ENCODE peak calls at places on chromosomes 3 and 15, in nine cellular contexts. One of them, this sample, is unnamed.

GRCh38 chr3:61417352-61417751 is 144.0 kb upstream of the PTPRG start:
- DNase-seq in T1000: peak
- DNase-seq in stimulated activated CD8-positive, alpha-beta memory T cell treated with anti-CD3 and anti-CD28 coated beads, Interleukin-12 subunit alpha, Interleukin-12 subunit beta, amount 100 ng/mL, for 4 hours: no peak
- DNase-seq in activated CD4-positive, CD25-positive, alpha-beta regulatory T cell treated with anti-CD3 and anti-CD28 coated beads, Interleukin-2, amount 50 U/mL, for 72 hours: no peak
- DNase-seq in T47D: no peak
- DNase-seq in heart left ventricle: no peak
- DNase-seq in COR-L47: no peak
- DNase-seq in frontal cortex: no peak
- DNase-seq in skeletal muscle cell: peak
- DNase-seq in this sample: no peak

GRCh38 chr3:63635186-63635585 is 17.3 kb upstream of the SNTN start:
- DNase-seq in heart left ventricle: no peak
- DNase-seq in T1000: no peak
- DNase-seq in stimulated activated CD8-positive, alpha-beta memory T cell treated with anti-CD3 and anti-CD28 coated beads, Interleukin-12 subunit alpha, Interleukin-12 subunit beta, amount 100 ng/mL, for 4 hours: no peak
- DNase-seq in skeletal muscle cell: no peak
- DNase-seq in T47D: no peak
- DNase-seq in activated CD4-positive, CD25-positive, alpha-beta regulatory T cell treated with anti-CD3 and anti-CD28 coated beads, Interleukin-2, amount 50 U/mL, for 72 hours: no peak
- DNase-seq in COR-L47: no peak
- DNase-seq in frontal cortex: no peak
- DNase-seq in this sample: no peak

GRCh38 chr3:177758131-177758530 is 560.8 kb upstream of the TBL1XR1 start:
- DNase-seq in skeletal muscle cell: no peak
- DNase-seq in activated CD4-positive, CD25-positive, alpha-beta regulatory T cell treated with anti-CD3 and anti-CD28 coated beads, Interleukin-2, amount 50 U/mL, for 72 hours: no peak
- DNase-seq in stimulated activated CD8-positive, alpha-beta memory T cell treated with anti-CD3 and anti-CD28 coated beads, Interleukin-12 subunit alpha, Interleukin-12 subunit beta, amount 100 ng/mL, for 4 hours: no peak
- DNase-seq in T1000: no peak
- DNase-seq in heart left ventricle: no peak
- DNase-seq in frontal cortex: no peak
- DNase-seq in T47D: no peak
- DNase-seq in COR-L47: no peak
- DNase-seq in this sample: no peak

GRCh38 chr15:52787123-52787503 is 3.0 kb downstream of the ONECUT1 start:
- DNase-seq in heart left ventricle: no peak
- DNase-seq in activated CD4-positive, CD25-positive, alpha-beta regulatory T cell treated with anti-CD3 and anti-CD28 coated beads, Interleukin-2, amount 50 U/mL, for 72 hours: no peak
- DNase-seq in T47D: no peak
- DNase-seq in T1000: no peak
- DNase-seq in frontal cortex: no peak
- DNase-seq in stimulated activated CD8-positive, alpha-beta memory T cell treated with anti-CD3 and anti-CD28 coated beads, Interleukin-12 subunit alpha, Interleukin-12 subunit beta, amount 100 ng/mL, for 4 hours: no peak
- DNase-seq in skeletal muscle cell: no peak
- DNase-seq in COR-L47: no peak
- DNase-seq in this sample: no peak

GRCh38 chr15:78093242-78094020 is 1.1 kb downstream of the SH2D7 start:
- DNase-seq in heart left ventricle: peak
- DNase-seq in T1000: no peak
- DNase-seq in activated CD4-positive, CD25-positive, alpha-beta regulatory T cell treated with anti-CD3 and anti-CD28 coated beads, Interleukin-2, amount 50 U/mL, for 72 hours: no peak
- DNase-seq in skeletal muscle cell: peak
- DNase-seq in COR-L47: no peak
- DNase-seq in frontal cortex: no peak
- DNase-seq in stimulated activated CD8-positive, alpha-beta memory T cell treated with anti-CD3 and anti-CD28 coated beads, Interleukin-12 subunit alpha, Interleukin-12 subunit beta, amount 100 ng/mL, for 4 hours: no peak
- DNase-seq in T47D: no peak
- DNase-seq in this sample: no peak

GRCh38 chr15:22227961-22228762 is 147.8 kb downstream of the OR4M2 start:
- DNase-seq in heart left ventricle: no peak
- DNase-seq in stimulated activated CD8-positive, alpha-beta memory T cell treated with anti-CD3 and anti-CD28 coated beads, Interleukin-12 subunit alpha, Interleukin-12 subunit beta, amount 100 ng/mL, for 4 hours: no peak
- DNase-seq in activated CD4-positive, CD25-positive, alpha-beta regulatory T cell treated with anti-CD3 and anti-CD28 coated beads, Interleukin-2, amount 50 U/mL, for 72 hours: peak
- DNase-seq in frontal cortex: no peak
- DNase-seq in T1000: no peak
- DNase-seq in COR-L47: no peak
- DNase-seq in T47D: no peak
- DNase-seq in skeletal muscle cell: no peak
- DNase-seq in this sample: no peak

GRCh38 chr3:70120360-70120966 is 120.9 kb downstream of the SAMMSON start:
- DNase-seq in heart left ventricle: peak
- DNase-seq in T47D: peak
- DNase-seq in COR-L47: peak
- DNase-seq in frontal cortex: no peak
- DNase-seq in stimulated activated CD8-positive, alpha-beta memory T cell treated with anti-CD3 and anti-CD28 coated beads, Interleukin-12 subunit alpha, Interleukin-12 subunit beta, amount 100 ng/mL, for 4 hours: no peak
- DNase-seq in skeletal muscle cell: no peak
- DNase-seq in activated CD4-positive, CD25-positive, alpha-beta regulatory T cell treated with anti-CD3 and anti-CD28 coated beads, Interleukin-2, amount 50 U/mL, for 72 hours: peak
- DNase-seq in T1000: no peak
- DNase-seq in this sample: peak

GRCh38 chr3:16140116-16140893 is 34.2 kb upstream of the GALNT15 start:
- DNase-seq in stimulated activated CD8-positive, alpha-beta memory T cell treated with anti-CD3 and anti-CD28 coated beads, Interleukin-12 subunit alpha, Interleukin-12 subunit beta, amount 100 ng/mL, for 4 hours: no peak
- DNase-seq in T1000: no peak
- DNase-seq in COR-L47: no peak
- DNase-seq in frontal cortex: no peak
- DNase-seq in heart left ventricle: peak
- DNase-seq in T47D: no peak
- DNase-seq in activated CD4-positive, CD25-positive, alpha-beta regulatory T cell treated with anti-CD3 and anti-CD28 coated beads, Interleukin-2, amount 50 U/mL, for 72 hours: no peak
- DNase-seq in skeletal muscle cell: peak
- DNase-seq in this sample: no peak

GRCh38 chr3:129628169-129628522 is 21.7 kb upstream of the PLXND1 start:
- DNase-seq in heart left ventricle: peak
- DNase-seq in stimulated activated CD8-positive, alpha-beta memory T cell treated with anti-CD3 and anti-CD28 coated beads, Interleukin-12 subunit alpha, Interleukin-12 subunit beta, amount 100 ng/mL, for 4 hours: no peak
- DNase-seq in COR-L47: no peak
- DNase-seq in T47D: no peak
- DNase-seq in skeletal muscle cell: peak
- DNase-seq in frontal cortex: no peak
- DNase-seq in activated CD4-positive, CD25-positive, alpha-beta regulatory T cell treated with anti-CD3 and anti-CD28 coated beads, Interleukin-2, amount 50 U/mL, for 72 hours: no peak
- DNase-seq in T1000: no peak
- DNase-seq in this sample: no peak

GRCh38 chr3:149417727-149418126 is 40.3 kb upstream of the TM4SF1 start:
- DNase-seq in skeletal muscle cell: no peak
- DNase-seq in T47D: no peak
- DNase-seq in activated CD4-positive, CD25-positive, alpha-beta regulatory T cell treated with anti-CD3 and anti-CD28 coated beads, Interleukin-2, amount 50 U/mL, for 72 hours: no peak
- DNase-seq in heart left ventricle: no peak
- DNase-seq in stimulated activated CD8-positive, alpha-beta memory T cell treated with anti-CD3 and anti-CD28 coated beads, Interleukin-12 subunit alpha, Interleukin-12 subunit beta, amount 100 ng/mL, for 4 hours: no peak
- DNase-seq in COR-L47: no peak
- DNase-seq in T1000: no peak
- DNase-seq in frontal cortex: no peak
- DNase-seq in this sample: no peak

GRCh38 chr15:88794001-88794400 is 9.2 kb upstream of the ACAN start:
- DNase-seq in T1000: no peak
- DNase-seq in activated CD4-positive, CD25-positive, alpha-beta regulatory T cell treated with anti-CD3 and anti-CD28 coated beads, Interleukin-2, amount 50 U/mL, for 72 hours: no peak
- DNase-seq in frontal cortex: no peak
- DNase-seq in skeletal muscle cell: no peak
- DNase-seq in stimulated activated CD8-positive, alpha-beta memory T cell treated with anti-CD3 and anti-CD28 coated beads, Interleukin-12 subunit alpha, Interleukin-12 subunit beta, amount 100 ng/mL, for 4 hours: no peak
- DNase-seq in heart left ventricle: no peak
- DNase-seq in T47D: no peak
- DNase-seq in COR-L47: no peak
- DNase-seq in this sample: no peak

GRCh38 chr3:150177673-150178378 is 207.1 kb upstream of the PFN2 start:
- DNase-seq in heart left ventricle: no peak
- DNase-seq in skeletal muscle cell: peak
- DNase-seq in stimulated activated CD8-positive, alpha-beta memory T cell treated with anti-CD3 and anti-CD28 coated beads, Interleukin-12 subunit alpha, Interleukin-12 subunit beta, amount 100 ng/mL, for 4 hours: no peak
- DNase-seq in activated CD4-positive, CD25-positive, alpha-beta regulatory T cell treated with anti-CD3 and anti-CD28 coated beads, Interleukin-2, amount 50 U/mL, for 72 hours: no peak
- DNase-seq in frontal cortex: no peak
- DNase-seq in T47D: no peak
- DNase-seq in T1000: no peak
- DNase-seq in COR-L47: no peak
- DNase-seq in this sample: no peak

GRCh38 chr3:158104346-158105020 is 1.7 kb downstream of the SHOX2 start:
- DNase-seq in stimulated activated CD8-positive, alpha-beta memory T cell treated with anti-CD3 and anti-CD28 coated beads, Interleukin-12 subunit alpha, Interleukin-12 subunit beta, amount 100 ng/mL, for 4 hours: no peak
- DNase-seq in activated CD4-positive, CD25-positive, alpha-beta regulatory T cell treated with anti-CD3 and anti-CD28 coated beads, Interleukin-2, amount 50 U/mL, for 72 hours: no peak
- DNase-seq in skeletal muscle cell: no peak
- DNase-seq in frontal cortex: peak
- DNase-seq in T47D: no peak
- DNase-seq in T1000: no peak
- DNase-seq in heart left ventricle: no peak
- DNase-seq in COR-L47: no peak
- DNase-seq in this sample: no peak

GRCh38 chr3:151379083-151379734 is 5.3 kb downstream of the P2RY12 start:
- DNase-seq in frontal cortex: no peak
- DNase-seq in T47D: no peak
- DNase-seq in T1000: no peak
- DNase-seq in heart left ventricle: no peak
- DNase-seq in stimulated activated CD8-positive, alpha-beta memory T cell treated with anti-CD3 and anti-CD28 coated beads, Interleukin-12 subunit alpha, Interleukin-12 subunit beta, amount 100 ng/mL, for 4 hours: no peak
- DNase-seq in activated CD4-positive, CD25-positive, alpha-beta regulatory T cell treated with anti-CD3 and anti-CD28 coated beads, Interleukin-2, amount 50 U/mL, for 72 hours: no peak
- DNase-seq in COR-L47: peak
- DNase-seq in skeletal muscle cell: no peak
- DNase-seq in this sample: peak

GRCh38 chr3:150158974-150159625 is 188.4 kb upstream of the PFN2 start:
- DNase-seq in T1000: no peak
- DNase-seq in frontal cortex: no peak
- DNase-seq in heart left ventricle: no peak
- DNase-seq in T47D: no peak
- DNase-seq in skeletal muscle cell: no peak
- DNase-seq in stimulated activated CD8-positive, alpha-beta memory T cell treated with anti-CD3 and anti-CD28 coated beads, Interleukin-12 subunit alpha, Interleukin-12 subunit beta, amount 100 ng/mL, for 4 hours: no peak
- DNase-seq in activated CD4-positive, CD25-positive, alpha-beta regulatory T cell treated with anti-CD3 and anti-CD28 coated beads, Interleukin-2, amount 50 U/mL, for 72 hours: no peak
- DNase-seq in COR-L47: no peak
- DNase-seq in this sample: no peak